ENCODE peak calls at places on chromosome 1, in six cellular contexts. A, O, F, N, Q and W are unnamed samples.

GRCh38 chr1:53207726-53208125 is 11.1 kb downstream of the CPT2 start:
- DNase-seq in F (peak), Q (no peak), A (peak), O (no peak), N (no peak), W (no peak)

GRCh38 chr1:30385246-30385940 is 338.0 kb downstream of the MATN1 start:
- DNase-seq in A (no peak), O (no peak), N (no peak), Q (no peak), F (no peak), W (no peak)

GRCh38 chr1:47717341-47717740 is 279.5 kb downstream of the FOXD2 start:
- DNase-seq in O (no peak), N (no peak), F (no peak), A (no peak), Q (no peak), W (no peak)

GRCh38 chr1:221105578-221105977 is 226.3 kb downstream of the HLX start:
- DNase-seq in O (no peak), N (no peak), F (no peak), A (no peak), Q (no peak), W (no peak)

GRCh38 chr1:16165548-16165947 is 9.7 kb upstream of the EPHA2 start:
- DNase-seq in N (no peak), O (no peak), F (no peak), A (no peak), Q (no peak), W (no peak)

GRCh38 chr1:61887921-61888564 is 145.8 kb downstream of the PATJ start:
- DNase-seq in Q (no peak), F (no peak), N (no peak), A (peak), O (no peak), W (no peak)

GRCh38 chr1:168454211-168454815 is 89.5 kb downstream of the XCL2 start:
- DNase-seq in Q (no peak), A (peak), N (no peak), O (peak), F (peak), W (no peak)

GRCh38 chr1:22418852-22419480 is 32.7 kb upstream of the ZBTB40 start:
- DNase-seq in N (no peak), F (no peak), A (peak), O (peak), Q (no peak), W (no peak)

GRCh38 chr1:231139659-231140650 is 21.9 kb upstream of the TRIM67 start:
- DNase-seq in N (no peak), O (peak), F (peak), Q (no peak), A (peak), W (no peak)

GRCh38 chr1:208880433-208881100 is 636.4 kb upstream of the PLXNA2 start:
- DNase-seq in A (no peak), Q (no peak), O (peak), N (no peak), F (peak), W (no peak)

GRCh38 chr1:202162418-202163280 is 2.2 kb upstream of the PTPN7 start:
- DNase-seq in O (no peak), N (no peak), A (no peak), F (no peak), Q (no peak), W (no peak)

GRCh38 chr1:159012495-159012894 is 2.8 kb downstream of the IFI16 start:
- DNase-seq in O (peak), A (no peak), Q (peak), F (no peak), N (peak), W (no peak)

GRCh38 chr1:94989398-94989797 is 62.5 kb upstream of the CNN3 start:
- DNase-seq in O (no peak), Q (no peak), F (no peak), A (no peak), N (no peak), W (no peak)

GRCh38 chr1:82534996-82535395 is 734.3 kb downstream of the ADGRL2 start:
- DNase-seq in A (no peak), O (no peak), Q (no peak), F (no peak), N (no peak), W (no peak)

GRCh38 chr1:5716126-5716525 is 276.1 kb downstream of the NPHP4 start:
- DNase-seq in A (no peak), O (no peak), N (no peak), Q (no peak), F (no peak), W (no peak)

GRCh38 chr1:8652607-8653046 is 164.8 kb downstream of the RERE start:
- DNase-seq in N (no peak), Q (no peak), A (no peak), O (no peak), F (no peak), W (no peak)

GRCh38 chr1:214332950-214333798 is 52.2 kb downstream of the SMYD2 start:
- DNase-seq in A (peak), N (peak), F (no peak), O (peak), Q (peak), W (peak)

GRCh38 chr1:116373451-116374339 is 651 bp downstream of the ATP1A1 start:
- DNase-seq in O (peak), F (no peak), A (peak), N (peak), Q (peak), W (peak)